ENCODE peak calls at places on chromosomes 13 and 19, in seven cellular contexts. G, X, N, A, Y, H and U are unnamed samples.

GRCh38 chr13:28564030-28564429 is 69.1 kb upstream of the FLT1 start:
- DNase-seq in A (no peak), G (no peak), N (no peak), X (no peak), H (no peak), Y (no peak), U (no peak)

GRCh38 chr13:28657784-28658538 is 969 bp upstream of the POMP start:
- DNase-seq in N (no peak), G (no peak), Y (no peak), H (peak; percentile 28), A (no peak), X (no peak), U (no peak)

GRCh38 chr13:61156753-61157152 is 258.9 kb downstream of the PCDH20 start:
- DNase-seq in A (no peak), N (no peak), G (no peak), X (no peak), H (no peak), Y (no peak), U (no peak)

GRCh38 chr19:53010494-53010893 is 3.2 kb upstream of the ERVV-1 start:
- DNase-seq in Y (no peak), A (no peak), N (no peak), X (no peak), H (no peak), G (no peak), U (no peak)

GRCh38 chr19:28155265-28155664 is 1057.7 kb downstream of the UQCRFS1 start:
- DNase-seq in H (no peak), A (no peak), N (no peak), G (no peak), Y (no peak), X (no peak), U (no peak)

GRCh38 chr19:38394488-38394887 is 6.0 kb downstream of the SPRED3 start:
- DNase-seq in X (peak; percentile 82), Y (peak; percentile 51), H (no peak), G (peak; percentile 65), N (no peak), A (no peak), U (no peak)

GRCh38 chr13:59266478-59267063 is 897.2 kb downstream of the DIAPH3 start:
- DNase-seq in H (no peak), X (no peak), N (no peak), G (no peak), Y (no peak), A (no peak), U (no peak)

GRCh38 chr19:383922-384800 is 24.8 kb downstream of the C2CD4C start:
- DNase-seq in Y (no peak), A (no peak), H (no peak), G (peak; percentile 71), N (no peak), X (peak; percentile 35), U (no peak)

GRCh38 chr13:47100214-47100853 is 203.5 kb upstream of the HTR2A start:
- DNase-seq in H (no peak), A (no peak), Y (no peak), N (no peak), G (no peak), X (no peak), U (no peak)

GRCh38 chr13:23996456-23996855 is 99.2 kb upstream of the C1QTNF9B start:
- DNase-seq in N (no peak), X (no peak), G (no peak), Y (no peak), A (no peak), H (no peak), U (no peak)

GRCh38 chr13:112655898-112656297 is 33.9 kb upstream of the ATP11A start:
- DNase-seq in H (no peak), G (no peak), X (no peak), N (no peak), Y (no peak), A (no peak), U (no peak)

GRCh38 chr19:6692027-6692426 is 22.1 kb upstream of the TNFSF14 start:
- DNase-seq in H (no peak), G (no peak), N (no peak), A (no peak), Y (no peak), X (no peak), U (no peak)

GRCh38 chr13:107124129-107124718 is 556.3 kb upstream of the ARGLU1 start:
- DNase-seq in X (no peak), G (no peak), H (peak; percentile 2), N (peak; percentile 26), A (no peak), Y (no peak), U (no peak)

GRCh38 chr19:45404557-45405434 is at the start of gene PPP1R13L:
- DNase-seq in Y (peak; percentile 23), G (peak; percentile 74), N (peak; percentile 67), X (peak; percentile 60), A (no peak), H (peak; percentile 80), U (no peak)

GRCh38 chr19:38913958-38914357 is 2.0 kb upstream of the CCER2 start:
- DNase-seq in N (no peak), H (no peak), Y (no peak), A (no peak), X (no peak), G (no peak), U (no peak)

GRCh38 chr13:43905435-43906031 is 25.8 kb downstream of the LACC1 start:
- DNase-seq in G (peak; percentile 45), Y (peak; percentile 18), A (peak; percentile 60), H (peak; percentile 63), N (peak; percentile 52), X (no peak), U (no peak)

GRCh38 chr13:30615851-30616311 is 1.8 kb upstream of the USPL1 start:
- DNase-seq in H (peak; percentile 32), N (no peak), X (no peak), Y (no peak), A (peak; percentile 41), G (no peak), U (no peak)

GRCh38 chr13:73849292-73849691 is 284.9 kb downstream of the KLF12 start:
- DNase-seq in H (peak; percentile 49), A (no peak), Y (no peak), G (peak; percentile 35), N (peak; percentile 0), X (no peak), U (no peak)

GRCh38 chr13:107365466-107366215 is 797.7 kb upstream of the ARGLU1 start:
- DNase-seq in G (no peak), X (no peak), H (no peak), N (no peak), Y (no peak), A (no peak), U (no peak)

GRCh38 chr13:40672310-40673060 is 6.0 kb upstream of the FOXO1 start:
- DNase-seq in G (no peak), H (peak; percentile 53), X (no peak), N (peak; percentile 12), A (no peak), Y (no peak), U (no peak)

GRCh38 chr19:44542671-44543070 is 13.2 kb upstream of the CEACAM20 start:
- DNase-seq in N (no peak), G (no peak), A (no peak), X (no peak), H (no peak), Y (no peak), U (no peak)

GRCh38 chr19:15841875-15842569 is 26.6 kb upstream of the OR10H1 start:
- DNase-seq in G (no peak), H (no peak), Y (no peak), A (no peak), N (no peak), X (peak; percentile 17), U (no peak)

GRCh38 chr19:43469160-43469480 is 3.7 kb upstream of the LYPD3 start:
- DNase-seq in H (no peak), N (no peak), Y (no peak), X (no peak), A (no peak), G (no peak), U (no peak)

GRCh38 chr13:77219401-77219800 is 107.5 kb downstream of the MYCBP2 start:
- DNase-seq in G (no peak), H (no peak), N (no peak), Y (no peak), A (no peak), X (no peak), U (no peak)

GRCh38 chr19:5150331-5150901 is 181.5 kb downstream of the KDM4B start:
- DNase-seq in H (no peak), N (no peak), A (no peak), Y (no peak), X (no peak), G (no peak), U (no peak)

GRCh38 chr19:29532956-29533355 is 7.2 kb downstream of the VSTM2B start:
- DNase-seq in N (no peak), A (no peak), H (no peak), X (no peak), Y (no peak), G (no peak), U (no peak)